ENCODE peak calls at places on chromosome 15, in eight cellular contexts. O is astrocyte of the spinal cord, Q is cardiac muscle cell, J is endothelial cell, B is dorsolateral prefrontal cortex, K is AG04449, X is astrocyte, W is MM.1S. M is an unnamed sample.

GRCh38 chr15:62739507-62739906 is 303.0 kb upstream of the TPM1 start:
- DNase-seq in O (peak; percentile 37), Q (no peak), J (no peak), B (no peak), K (peak; percentile 71), X (peak; percentile 89), W (no peak), M (no peak)

GRCh38 chr15:57510647-57511046 is 81.1 kb upstream of the MYZAP start:
- DNase-seq in O (peak; percentile 85), Q (no peak), J (peak; percentile 61), B (peak; percentile 47), K (no peak), X (peak; percentile 89), W (no peak), M (no peak)

GRCh38 chr15:87792250-87793030 is 464.1 kb downstream of the NTRK3 start:
- DNase-seq in O (no peak), Q (no peak), J (no peak), B (no peak), K (no peak), X (no peak), W (no peak), M (no peak)

GRCh38 chr15:42919794-42920280 is 741 bp downstream of the TTBK2 start:
- DNase-seq in O (peak; percentile 23), Q (peak; percentile 53), J (no peak), B (no peak), K (no peak), X (peak; percentile 44), W (peak; percentile 23), M (no peak)

GRCh38 chr15:101001056-101001455 is 81.9 kb downstream of the LRRK1 start:
- DNase-seq in O (no peak), Q (no peak), J (no peak), B (no peak), K (no peak), X (no peak), W (no peak), M (no peak)

GRCh38 chr15:47184003-47184404 is 533.3 kb upstream of the SEMA6D start:
- DNase-seq in O (no peak), Q (peak; percentile 67), J (peak; percentile 46), B (peak; percentile 59), K (no peak), X (no peak), W (peak; percentile 58), M (peak; percentile 17)

GRCh38 chr15:88624156-88624970 is 3.2 kb downstream of the AEN start:
- DNase-seq in O (peak; percentile 49), Q (peak; percentile 35), J (peak; percentile 49), B (no peak), K (no peak), X (no peak), W (peak; percentile 79), M (no peak)

GRCh38 chr15:73691398-73691797 is 7.2 kb downstream of the CD276 start:
- DNase-seq in O (peak; percentile 76), Q (peak; percentile 73), J (no peak), B (peak; percentile 57), K (no peak), X (peak; percentile 60), W (no peak), M (no peak)

GRCh38 chr15:85689729-85690128 is 105.0 kb downstream of the KLHL25 start:
- DNase-seq in O (peak; percentile 71), Q (no peak), J (peak; percentile 39), B (peak; percentile 47), K (no peak), X (peak; percentile 64), W (peak; percentile 78), M (no peak)

GRCh38 chr15:83436513-83437158 is 10.5 kb upstream of the SH3GL3 start:
- DNase-seq in O (peak; percentile 68), Q (peak; percentile 69), J (no peak), B (no peak), K (peak; percentile 9), X (peak; percentile 35), W (no peak), M (no peak)

GRCh38 chr15:98800437-98801233 is 152.3 kb downstream of the IGF1R start:
- DNase-seq in O (peak; percentile 87), Q (peak; percentile 57), J (peak; percentile 58), B (peak; percentile 63), K (peak; percentile 55), X (peak; percentile 72), W (no peak), M (no peak)
- TF ChIP-seq CTCF in O (no peak), Q (no peak), J (no peak), B (peak; percentile 17), K (no peak), X (no peak), W (no peak), M (no peak)

GRCh38 chr15:67547064-67547463 is 4.6 kb downstream of the MAP2K5 start:
- DNase-seq in O (no peak), Q (no peak), J (no peak), B (no peak), K (no peak), X (no peak), W (no peak), M (no peak)
- TF ChIP-seq CTCF in O (no peak), Q (no peak), J (no peak), B (no peak), K (no peak), X (no peak), W (no peak), M (no peak)

GRCh38 chr15:69341356-69341755 is 42.6 kb downstream of the PAQR5 start:
- DNase-seq in O (no peak), Q (no peak), J (no peak), B (no peak), K (no peak), X (no peak), W (no peak), M (no peak)

GRCh38 chr15:69342460-69343076 is 43.9 kb downstream of the PAQR5 start:
- DNase-seq in O (no peak), Q (peak; percentile 30), J (no peak), B (no peak), K (no peak), X (no peak), W (no peak), M (no peak)

GRCh38 chr15:69343133-69343532 is 44.4 kb downstream of the PAQR5 start:
- DNase-seq in O (no peak), Q (no peak), J (no peak), B (no peak), K (no peak), X (no peak), W (no peak), M (no peak)

GRCh38 chr15:69346112-69346511 is 47.4 kb downstream of the PAQR5 start:
- DNase-seq in O (peak; percentile 5), Q (no peak), J (no peak), B (no peak), K (no peak), X (peak; percentile 13), W (no peak), M (no peak)

DNA sequence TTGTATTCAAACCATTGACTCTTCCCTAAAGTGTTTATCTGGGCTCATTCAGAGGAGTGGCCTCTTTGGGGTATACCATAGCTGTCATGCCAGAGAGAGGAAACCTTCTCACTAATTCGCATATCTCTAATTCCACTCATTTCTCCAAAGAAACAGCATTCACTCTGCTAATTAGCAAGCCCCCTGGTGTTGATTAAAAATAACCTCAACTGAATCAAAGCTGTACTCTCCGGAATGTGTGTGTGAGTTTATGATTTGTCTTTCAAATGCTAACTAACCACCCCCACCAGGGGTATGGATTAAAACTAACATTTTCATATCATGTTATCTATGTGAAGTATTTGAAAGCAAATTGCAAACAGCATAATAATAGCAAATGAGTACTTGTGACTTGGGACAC is 45.5 kb downstream of the PAQR5 start:
- DNase-seq in O (no peak), Q (no peak), J (no peak), B (no peak), K (no peak), X (no peak), W (no peak), M (no peak)
- TF ChIP-seq CTCF in O (no peak), Q (no peak), J (no peak), B (no peak), K (no peak), X (no peak), W (no peak), M (no peak)

DNA sequence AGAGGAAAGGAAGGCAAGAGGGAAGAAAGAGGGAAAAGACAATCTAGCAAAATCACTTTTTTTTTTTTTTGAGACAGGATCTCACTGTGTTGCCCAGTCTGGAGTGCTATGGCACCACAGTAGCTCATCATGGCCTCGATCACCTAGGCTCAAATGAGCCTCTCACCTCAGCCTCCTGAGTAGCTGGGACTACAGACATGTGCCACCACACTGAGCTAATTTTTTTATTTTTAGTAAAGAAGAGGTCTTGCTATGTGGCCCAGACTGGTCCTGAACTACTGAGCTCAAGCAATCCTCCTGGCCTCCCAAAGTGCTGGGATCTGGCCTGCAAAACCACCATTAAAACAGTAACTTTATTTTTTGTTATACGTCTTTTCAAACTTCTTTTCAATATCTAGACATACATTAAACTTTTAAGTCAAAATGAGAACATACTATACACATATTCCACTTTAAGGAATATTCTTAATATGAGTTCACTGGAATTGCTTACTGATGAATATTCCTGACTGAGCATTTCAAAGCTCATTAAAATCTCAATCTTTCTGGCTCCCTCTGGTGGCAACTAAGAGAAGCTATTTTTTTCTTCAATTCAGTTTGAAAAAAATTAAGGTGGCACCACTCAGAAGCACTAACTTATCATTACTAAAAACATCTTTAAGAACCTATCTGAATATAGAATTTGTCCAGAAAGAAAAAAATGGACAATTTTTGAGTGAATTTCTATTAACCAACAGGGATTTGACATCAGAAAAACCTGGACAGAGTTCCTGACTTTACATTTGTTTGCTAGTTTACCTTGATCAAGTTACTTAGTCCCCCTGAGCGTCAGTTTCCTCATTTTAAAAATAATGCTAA is 40.9 kb downstream of the UACA start:
- DNase-seq in O (peak; percentile 71), Q (peak; percentile 61), J (no peak), B (no peak), K (no peak), X (peak; percentile 51), W (peak; percentile 55), M (peak; percentile 22)
- TF ChIP-seq CTCF in O (peak; percentile 69), Q (peak; percentile 70), J (peak; percentile 91), B (peak; percentile 81), K (peak; percentile 42), X (peak; percentile 71), W (peak; percentile 70), M (peak; percentile 77)

DNA sequence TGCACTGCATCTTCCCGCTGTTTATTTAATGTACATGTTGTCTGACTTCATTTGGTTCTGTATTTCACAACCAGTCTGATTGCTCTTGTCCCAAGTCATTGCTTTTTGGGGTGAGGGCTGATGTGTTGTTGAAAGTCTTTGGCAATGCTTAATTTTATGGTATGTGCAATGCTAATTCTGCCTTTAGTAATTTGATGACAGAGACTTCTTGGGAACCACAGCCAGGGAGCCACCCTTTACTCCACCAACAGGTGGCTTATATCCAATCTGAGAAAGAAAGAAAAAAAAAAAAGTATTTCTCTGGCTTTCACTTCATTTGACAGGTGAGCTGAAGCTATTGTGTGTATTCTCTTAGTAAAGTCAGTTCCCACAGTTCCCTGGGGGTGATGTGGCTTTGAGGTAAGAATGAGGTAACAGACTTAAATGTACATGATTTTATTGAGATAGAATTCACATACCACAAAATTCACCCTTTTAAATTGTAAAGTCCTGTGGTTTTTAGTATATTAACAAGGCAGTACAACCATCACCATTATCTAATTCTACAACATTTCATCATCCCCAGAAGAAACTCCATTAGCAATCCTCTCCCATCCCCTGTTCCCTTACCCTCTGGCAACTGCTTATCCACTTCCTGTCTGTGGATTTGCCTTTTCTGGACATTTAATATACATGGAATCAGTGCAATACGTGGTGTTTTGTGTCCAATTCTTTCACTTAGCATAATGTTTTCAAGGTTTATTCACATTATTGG is 97.3 kb downstream of the SLCO3A1 start:
- DNase-seq in O (no peak), Q (no peak), J (no peak), B (no peak), K (no peak), X (peak; percentile 39), W (peak; percentile 31), M (no peak)
- TF ChIP-seq CTCF in O (no peak), Q (no peak), J (no peak), B (no peak), K (no peak), X (no peak), W (peak; percentile 31), M (no peak)

M was measured in D721Med.